ENCODE peak calls at places on chromosomes 11 and 22, in five cellular contexts. O, M, P, W and J are unnamed samples.

GRCh38 chr11:126346586-126346940 is 8.9 kb upstream of the ST3GAL4 start:
- DNase-seq in W (no peak), P (no peak), O (no peak), M (no peak), J (no peak)

GRCh38 chr22:40238425-40239344 is 61.0 kb downstream of the TNRC6B start:
- DNase-seq in O (no peak), M (no peak), W (peak; percentile 90), P (no peak), J (peak; percentile 88)

GRCh38 chr22:27107824-27108223 is 450.4 kb downstream of the MIAT start:
- DNase-seq in O (peak; percentile 53), M (peak; percentile 79), P (peak; percentile 91), W (peak; percentile 94), J (peak; percentile 90)

GRCh38 chr11:120746836-120747609 is 235.5 kb downstream of the GRIK4 start:
- DNase-seq in M (peak; percentile 30), O (no peak), P (peak; percentile 78), W (peak; percentile 4), J (peak; percentile 5)

GRCh38 chr11:124069429-124070401 is 28.6 kb upstream of the OR10G7 start:
- DNase-seq in M (peak; percentile 50), O (no peak), W (peak; percentile 65), P (peak; percentile 76), J (peak; percentile 62)

GRCh38 chr22:29157759-29158535 is 47.7 kb upstream of the EMID1 start:
- DNase-seq in W (no peak), P (no peak), M (no peak), O (no peak), J (no peak)

GRCh38 chr22:41301085-41302015 is at the start of gene ZC3H7B:
- DNase-seq in O (peak; percentile 82), P (peak; percentile 90), M (peak; percentile 90), W (peak; percentile 81), J (peak; percentile 74)

GRCh38 chr22:25420925-25421904 is 143.3 kb upstream of the GRK3 start:
- DNase-seq in P (peak; percentile 43), M (peak; percentile 64), O (no peak), W (peak; percentile 10), J (no peak)

GRCh38 chr11:112241486-112241885 is 15.3 kb downstream of the PTS start:
- DNase-seq in M (no peak), O (no peak), W (peak; percentile 55), P (no peak), J (peak; percentile 63)

GRCh38 chr22:42399315-42400271 is 32.6 kb downstream of the NFAM1 start:
- DNase-seq in W (no peak), M (peak; percentile 81), P (peak; percentile 91), O (peak; percentile 27), J (no peak)

GRCh38 chr11:105632316-105632715 is 22.4 kb downstream of the GRIA4 start:
- DNase-seq in P (no peak), W (no peak), M (no peak), O (no peak), J (no peak)

GRCh38 chr11:110279881-110280280 is 16.5 kb downstream of the RDX start:
- DNase-seq in M (no peak), O (no peak), W (no peak), P (no peak), J (no peak)

GRCh38 chr11:83219095-83219494 is 25.6 kb downstream of the ANKRD42 start:
- DNase-seq in W (no peak), O (no peak), P (peak; percentile 32), M (peak; percentile 23), J (peak; percentile 4)

GRCh38 chr11:128908391-128909246 is 17.5 kb downstream of the KCNJ5 start:
- DNase-seq in O (peak; percentile 73), M (peak; percentile 74), P (no peak), W (peak; percentile 81), J (peak; percentile 78)

GRCh38 chr11:133946541-133947297 is 10.0 kb downstream of the IGSF9B start:
- DNase-seq in P (peak; percentile 96), W (no peak), O (peak; percentile 51), M (peak; percentile 91), J (no peak)

GRCh38 chr11:116933961-116934360 is 96.5 kb upstream of the APOA1 start:
- DNase-seq in W (no peak), M (no peak), O (no peak), P (no peak), J (no peak)

GRCh38 chr11:12170501-12170900 is 60.1 kb downstream of the MICAL2 start:
- DNase-seq in O (no peak), W (no peak), M (no peak), P (no peak), J (no peak)

GRCh38 chr11:64566042-64566914 is 24.7 kb upstream of the SLC22A12 start:
- DNase-seq in P (peak; percentile 65), W (peak; percentile 77), M (peak; percentile 90), O (no peak), J (peak; percentile 89)

GRCh38 chr11:112453601-112454577 is 193.2 kb upstream of the PLET1 start:
- DNase-seq in P (peak; percentile 67), O (no peak), W (peak; percentile 53), M (peak; percentile 51), J (peak; percentile 58)

GRCh38 chr11:121071456-121072236 is 29.4 kb upstream of the TECTA start:
- DNase-seq in M (no peak), P (no peak), W (no peak), O (no peak), J (no peak)

GRCh38 chr11:5369793-5370192 is 13.8 kb upstream of the OR51M1 start:
- DNase-seq in W (peak; percentile 72), P (no peak), M (peak; percentile 1), O (no peak), J (peak; percentile 57)

GRCh38 chr11:112612283-112612849 is 348.9 kb upstream of the NCAM1 start:
- DNase-seq in M (peak; percentile 58), W (no peak), O (no peak), P (peak; percentile 57), J (no peak)

GRCh38 chr11:34552270-34552669 is 38.7 kb upstream of the ELF5 start:
- DNase-seq in W (no peak), P (no peak), O (no peak), M (no peak), J (no peak)

GRCh38 chr11:34546511-34547206 is 33.1 kb upstream of the ELF5 start:
- DNase-seq in P (no peak), O (no peak), W (no peak), M (no peak), J (no peak)

GRCh38 chr11:34548278-34548677 is 34.7 kb upstream of the ELF5 start:
- DNase-seq in O (no peak), P (no peak), M (no peak), W (no peak), J (no peak)

GRCh38 chr11:34549271-34549670 is 35.7 kb upstream of the ELF5 start:
- DNase-seq in M (no peak), O (no peak), W (no peak), P (no peak), J (no peak)
- TF ChIP-seq CTCF in M (no peak), O (no peak), W (no peak), P (no peak), J (no peak)

DNA sequence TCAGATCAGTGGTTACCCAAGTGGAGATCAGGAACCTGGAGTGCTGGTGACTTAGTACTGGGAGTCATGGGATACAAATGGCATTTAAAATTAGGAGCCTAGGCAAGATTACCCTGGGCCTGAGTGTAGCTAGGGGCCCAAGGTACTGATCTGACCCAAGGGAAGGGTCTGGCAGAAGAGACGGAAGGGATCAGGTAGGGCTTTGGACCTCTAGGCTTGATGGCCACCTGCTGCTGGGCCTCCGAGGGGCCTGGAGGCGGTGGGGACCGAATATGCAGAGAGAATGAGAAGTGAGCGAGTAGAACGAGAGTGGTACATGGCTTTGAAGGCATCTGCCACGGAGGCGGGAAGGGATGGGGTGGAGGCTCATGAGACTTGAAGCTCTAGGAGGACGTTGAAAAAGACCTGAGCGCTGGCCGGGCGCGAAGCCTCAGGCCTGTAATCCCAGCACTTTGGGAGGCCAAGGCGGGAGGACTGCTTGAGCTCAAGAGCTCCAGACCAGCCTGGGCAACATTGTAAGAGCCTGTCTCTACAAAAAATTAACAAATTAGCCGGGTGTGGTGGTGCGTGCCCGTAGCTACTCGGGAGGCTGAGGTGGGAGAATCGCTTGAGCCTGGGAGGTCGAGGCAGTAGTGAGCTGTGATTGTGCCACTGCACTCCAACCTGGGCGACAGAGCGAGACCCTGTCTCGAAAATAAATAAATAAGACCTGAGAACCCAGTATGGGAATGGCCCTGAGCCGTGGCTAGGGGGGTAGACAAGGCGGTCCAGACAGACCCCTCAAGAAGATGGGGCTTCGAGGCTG is 563 bp upstream of the PPIL2 start:
- DNase-seq in O (no peak), W (no peak), P (no peak), M (no peak), J (no peak)
- H3K4me3 ChIP-seq in O (peak overlapping the region; percentile 79), W (peak overlapping the region; percentile 88), P (peak overlapping the region; percentile 84), M (peak overlapping the region; percentile 72), J (peak overlapping the region; percentile 89)

GRCh38 chr11:76860539-76861475 is at the start of gene ACER3:
- DNase-seq in P (peak; percentile 97), W (peak; percentile 81), M (peak; percentile 99), O (peak; percentile 94), J (peak; percentile 83)
- TF ChIP-seq CTCF in P (peak; percentile 23), W (peak; percentile 36), M (peak; percentile 34), O (peak; percentile 27), J (peak; percentile 37)

GRCh38 chr11:95149659-95150294 is 60.1 kb downstream of the ENDOD1 start:
- DNase-seq in W (no peak), M (no peak), O (peak; percentile 35), P (no peak), J (no peak)
- H3K4me3 ChIP-seq in W (peak overlapping the region; percentile 43), M (no peak overlapping the region), O (peak overlapping the region; percentile 75), P (no peak overlapping the region), J (no peak overlapping the region)

GRCh38 chr11:69436041-69436982 is 45.2 kb upstream of the LINC01488 start:
- DNase-seq in P (no peak), W (no peak), O (no peak), M (no peak), J (no peak)

GRCh38 chr11:69435161-69435990 is 46.1 kb upstream of the LINC01488 start:
- DNase-seq in O (no peak), P (no peak), W (no peak), M (no peak), J (no peak)

GRCh38 chr11:69437876-69438205 is 43.6 kb upstream of the LINC01488 start:
- DNase-seq in M (no peak), O (no peak), W (no peak), P (no peak), J (no peak)

GRCh38 chr11:69438286-69438920 is 43.1 kb upstream of the LINC01488 start:
- DNase-seq in O (no peak), W (no peak), M (no peak), P (no peak), J (no peak)

DNA sequence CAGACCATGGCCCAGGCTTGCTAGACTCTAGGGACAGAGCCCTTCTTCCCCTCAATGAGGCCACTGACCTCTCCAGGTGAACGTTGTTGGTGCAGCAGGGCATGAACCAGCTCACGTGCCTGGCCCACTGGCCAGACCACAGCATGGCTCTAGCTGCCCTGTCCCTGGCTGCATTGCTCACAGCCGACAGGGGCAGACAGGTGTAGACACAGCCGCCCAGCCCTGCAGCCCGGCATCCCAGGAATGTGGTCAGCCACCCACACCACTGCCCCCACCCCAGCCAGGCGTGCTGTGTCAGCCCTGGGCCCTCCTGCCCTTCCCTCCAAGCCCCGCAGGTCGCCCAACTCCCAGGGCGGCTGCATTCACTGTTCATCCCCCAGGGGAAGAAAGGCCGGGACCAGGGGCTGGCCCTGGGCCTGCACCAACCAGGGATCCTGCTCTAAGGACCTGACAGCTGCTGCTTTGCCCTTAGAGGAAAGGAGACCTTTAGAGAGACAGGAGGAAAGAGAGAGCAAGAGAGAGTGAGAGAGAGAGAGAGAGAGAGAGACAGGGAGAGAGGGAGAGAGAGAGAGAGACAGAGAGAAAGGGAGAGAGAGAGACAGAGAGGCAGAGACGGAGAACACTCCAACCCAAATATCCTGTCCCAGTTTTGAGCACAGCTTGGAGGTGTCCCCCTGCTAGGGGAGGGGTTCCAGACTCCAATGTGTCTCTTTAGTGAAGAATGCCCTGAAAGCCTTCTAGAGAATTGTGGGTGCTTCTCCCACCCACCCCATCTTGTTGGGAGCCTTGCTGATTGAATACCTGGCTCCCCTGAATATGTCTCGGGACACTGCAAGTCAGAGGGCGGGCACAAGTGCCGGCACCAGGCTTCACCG is 44.2 kb upstream of the LINC01488 start:
- DNase-seq in O (no peak), W (peak; percentile 32), P (peak; percentile 40), M (no peak), J (no peak)
- TF ChIP-seq CTCF in O (no peak), W (no peak), P (no peak), M (no peak), J (no peak)